ENCODE peak calls at places on chromosome 1, in ten cellular contexts. One of them, this sample, is unnamed.

GRCh38 chr1:231691618-231692259 is 65.1 kb downstream of the DISC1 start:
- DNase-seq in activated CD4-positive, CD25-positive, alpha-beta regulatory T cell: no peak
- DNase-seq in choroid plexus epithelial cell: peak
- DNase-seq in effector memory CD4-positive, alpha-beta T cell: no peak
- DNase-seq in HTR-8/SVneo: peak
- DNase-seq in midbrain: peak
- DNase-seq in ovary: peak
- DNase-seq in lower leg skin: no peak
- DNase-seq in colonic mucosa: no peak
- DNase-seq in cardiac muscle cell: peak
- DNase-seq in this sample: no peak

GRCh38 chr1:192485692-192486436 is 89.7 kb upstream of the RGS1 start:
- DNase-seq in effector memory CD4-positive, alpha-beta T cell: no peak
- DNase-seq in colonic mucosa: peak
- DNase-seq in HTR-8/SVneo: peak
- DNase-seq in lower leg skin: no peak
- DNase-seq in ovary: peak
- DNase-seq in activated CD4-positive, CD25-positive, alpha-beta regulatory T cell: no peak
- DNase-seq in midbrain: peak
- DNase-seq in choroid plexus epithelial cell: peak
- DNase-seq in cardiac muscle cell: peak
- DNase-seq in this sample: peak

GRCh38 chr1:230632273-230632873 is 9.9 kb upstream of the COG2 start:
- DNase-seq in colonic mucosa: peak
- DNase-seq in activated CD4-positive, CD25-positive, alpha-beta regulatory T cell: no peak
- DNase-seq in cardiac muscle cell: peak
- DNase-seq in effector memory CD4-positive, alpha-beta T cell: no peak
- DNase-seq in HTR-8/SVneo: peak
- DNase-seq in lower leg skin: no peak
- DNase-seq in ovary: no peak
- DNase-seq in choroid plexus epithelial cell: peak
- DNase-seq in midbrain: peak
- DNase-seq in this sample: peak

GRCh38 chr1:150233359-150234308 is 2.3 kb downstream of the ANP32E start:
- DNase-seq in HTR-8/SVneo: no peak
- DNase-seq in ovary: peak
- DNase-seq in effector memory CD4-positive, alpha-beta T cell: no peak
- DNase-seq in activated CD4-positive, CD25-positive, alpha-beta regulatory T cell: no peak
- DNase-seq in cardiac muscle cell: peak
- DNase-seq in midbrain: peak
- DNase-seq in choroid plexus epithelial cell: no peak
- DNase-seq in colonic mucosa: peak
- DNase-seq in lower leg skin: peak
- DNase-seq in this sample: peak

GRCh38 chr1:158116768-158117167 is 63.9 kb upstream of the CD1D start:
- DNase-seq in activated CD4-positive, CD25-positive, alpha-beta regulatory T cell: no peak
- DNase-seq in colonic mucosa: no peak
- DNase-seq in cardiac muscle cell: no peak
- DNase-seq in midbrain: no peak
- DNase-seq in choroid plexus epithelial cell: no peak
- DNase-seq in effector memory CD4-positive, alpha-beta T cell: no peak
- DNase-seq in ovary: no peak
- DNase-seq in lower leg skin: no peak
- DNase-seq in HTR-8/SVneo: no peak
- DNase-seq in this sample: no peak

GRCh38 chr1:96520542-96520941 is 201.0 kb upstream of the PTBP2 start:
- DNase-seq in colonic mucosa: no peak
- DNase-seq in HTR-8/SVneo: no peak
- DNase-seq in activated CD4-positive, CD25-positive, alpha-beta regulatory T cell: no peak
- DNase-seq in ovary: no peak
- DNase-seq in midbrain: no peak
- DNase-seq in lower leg skin: no peak
- DNase-seq in choroid plexus epithelial cell: peak
- DNase-seq in effector memory CD4-positive, alpha-beta T cell: no peak
- DNase-seq in cardiac muscle cell: peak
- DNase-seq in this sample: peak

GRCh38 chr1:15098366-15099125 is 55.0 kb upstream of the TMEM51 start:
- DNase-seq in cardiac muscle cell: no peak
- DNase-seq in activated CD4-positive, CD25-positive, alpha-beta regulatory T cell: no peak
- DNase-seq in colonic mucosa: no peak
- DNase-seq in choroid plexus epithelial cell: no peak
- DNase-seq in ovary: no peak
- DNase-seq in effector memory CD4-positive, alpha-beta T cell: no peak
- DNase-seq in HTR-8/SVneo: no peak
- DNase-seq in lower leg skin: no peak
- DNase-seq in midbrain: no peak
- DNase-seq in this sample: no peak

GRCh38 chr1:243946946-243947345 is 96.9 kb upstream of the AKT3 start:
- DNase-seq in midbrain: peak
- DNase-seq in effector memory CD4-positive, alpha-beta T cell: no peak
- DNase-seq in HTR-8/SVneo: no peak
- DNase-seq in ovary: no peak
- DNase-seq in cardiac muscle cell: peak
- DNase-seq in colonic mucosa: no peak
- DNase-seq in choroid plexus epithelial cell: peak
- DNase-seq in lower leg skin: no peak
- DNase-seq in activated CD4-positive, CD25-positive, alpha-beta regulatory T cell: no peak
- DNase-seq in this sample: peak

GRCh38 chr1:95197616-95198252 is 36.3 kb upstream of the RWDD3 start:
- DNase-seq in ovary: no peak
- DNase-seq in HTR-8/SVneo: peak
- DNase-seq in effector memory CD4-positive, alpha-beta T cell: no peak
- DNase-seq in activated CD4-positive, CD25-positive, alpha-beta regulatory T cell: no peak
- DNase-seq in cardiac muscle cell: peak
- DNase-seq in lower leg skin: no peak
- DNase-seq in choroid plexus epithelial cell: peak
- DNase-seq in midbrain: no peak
- DNase-seq in colonic mucosa: no peak
- DNase-seq in this sample: peak

GRCh38 chr1:204503122-204503912 is 8.7 kb upstream of the PIK3C2B start:
- DNase-seq in HTR-8/SVneo: no peak
- DNase-seq in lower leg skin: no peak
- DNase-seq in ovary: no peak
- DNase-seq in cardiac muscle cell: peak
- DNase-seq in effector memory CD4-positive, alpha-beta T cell: no peak
- DNase-seq in choroid plexus epithelial cell: peak
- DNase-seq in activated CD4-positive, CD25-positive, alpha-beta regulatory T cell: no peak
- DNase-seq in colonic mucosa: peak
- DNase-seq in midbrain: peak
- DNase-seq in this sample: peak

GRCh38 chr1:151893176-151893924 is 16.0 kb downstream of the THEM4 start:
- DNase-seq in midbrain: no peak
- DNase-seq in cardiac muscle cell: peak
- DNase-seq in choroid plexus epithelial cell: peak
- DNase-seq in lower leg skin: no peak
- DNase-seq in ovary: no peak
- DNase-seq in activated CD4-positive, CD25-positive, alpha-beta regulatory T cell: no peak
- DNase-seq in HTR-8/SVneo: no peak
- DNase-seq in colonic mucosa: no peak
- DNase-seq in effector memory CD4-positive, alpha-beta T cell: no peak
- DNase-seq in this sample: no peak

GRCh38 chr1:93882269-93882668 is 3.3 kb upstream of the DNTTIP2 start:
- DNase-seq in choroid plexus epithelial cell: no peak
- DNase-seq in ovary: no peak
- DNase-seq in lower leg skin: no peak
- DNase-seq in activated CD4-positive, CD25-positive, alpha-beta regulatory T cell: no peak
- DNase-seq in midbrain: no peak
- DNase-seq in effector memory CD4-positive, alpha-beta T cell: no peak
- DNase-seq in HTR-8/SVneo: no peak
- DNase-seq in colonic mucosa: no peak
- DNase-seq in cardiac muscle cell: no peak
- DNase-seq in this sample: no peak

GRCh38 chr1:160171352-160171751 is 19.0 kb upstream of the CASQ1 start:
- DNase-seq in midbrain: no peak
- DNase-seq in cardiac muscle cell: peak
- DNase-seq in choroid plexus epithelial cell: peak
- DNase-seq in lower leg skin: no peak
- DNase-seq in activated CD4-positive, CD25-positive, alpha-beta regulatory T cell: no peak
- DNase-seq in effector memory CD4-positive, alpha-beta T cell: no peak
- DNase-seq in ovary: no peak
- DNase-seq in HTR-8/SVneo: no peak
- DNase-seq in colonic mucosa: no peak
- DNase-seq in this sample: no peak

GRCh38 chr1:3457910-3458621 is 3.6 kb downstream of the ARHGEF16 start:
- DNase-seq in ovary: no peak
- DNase-seq in lower leg skin: no peak
- DNase-seq in choroid plexus epithelial cell: no peak
- DNase-seq in cardiac muscle cell: no peak
- DNase-seq in colonic mucosa: peak
- DNase-seq in HTR-8/SVneo: no peak
- DNase-seq in activated CD4-positive, CD25-positive, alpha-beta regulatory T cell: no peak
- DNase-seq in effector memory CD4-positive, alpha-beta T cell: no peak
- DNase-seq in midbrain: no peak
- DNase-seq in this sample: no peak

GRCh38 chr1:226702318-226702956 is 36.6 kb downstream of the ITPKB start:
- DNase-seq in midbrain: peak
- DNase-seq in lower leg skin: no peak
- DNase-seq in effector memory CD4-positive, alpha-beta T cell: no peak
- DNase-seq in choroid plexus epithelial cell: peak
- DNase-seq in colonic mucosa: no peak
- DNase-seq in activated CD4-positive, CD25-positive, alpha-beta regulatory T cell: no peak
- DNase-seq in HTR-8/SVneo: no peak
- DNase-seq in ovary: peak
- DNase-seq in cardiac muscle cell: peak
- DNase-seq in this sample: peak

GRCh38 chr1:11925938-11926292 is 312 bp downstream of the KIAA2013 start:
- DNase-seq in HTR-8/SVneo: no peak
- DNase-seq in effector memory CD4-positive, alpha-beta T cell: no peak
- DNase-seq in midbrain: no peak
- DNase-seq in colonic mucosa: no peak
- DNase-seq in cardiac muscle cell: no peak
- DNase-seq in ovary: no peak
- DNase-seq in activated CD4-positive, CD25-positive, alpha-beta regulatory T cell: no peak
- DNase-seq in choroid plexus epithelial cell: no peak
- DNase-seq in lower leg skin: no peak
- DNase-seq in this sample: no peak

GRCh38 chr1:241533375-241534115 is 1.4 kb downstream of the KMO start:
- DNase-seq in lower leg skin: no peak
- DNase-seq in effector memory CD4-positive, alpha-beta T cell: no peak
- DNase-seq in HTR-8/SVneo: no peak
- DNase-seq in ovary: no peak
- DNase-seq in cardiac muscle cell: no peak
- DNase-seq in midbrain: no peak
- DNase-seq in choroid plexus epithelial cell: no peak
- DNase-seq in colonic mucosa: no peak
- DNase-seq in activated CD4-positive, CD25-positive, alpha-beta regulatory T cell: no peak
- DNase-seq in this sample: peak